ENCODE peak calls at places on chromosomes 6 and 20, in four cellular contexts. N is MM.1S, Q is left ventricle myocardium inferior, F is fibroblast of lung. M is an unnamed sample.

GRCh38 chr6:3517350-3517749 is 60.5 kb upstream of the SLC22A23 start:
- DNase-seq in Q (no peak), F (peak; percentile 93), N (no peak), M (no peak)

GRCh38 chr20:49345538-49345937 is 67.7 kb upstream of the ZNFX1 start:
- DNase-seq in F (peak; percentile 18), Q (peak; percentile 37), N (no peak), M (peak; percentile 37)

GRCh38 chr6:75747985-75748742 is 875 bp upstream of the MYO6 start:
- DNase-seq in Q (no peak), F (no peak), N (no peak), M (no peak)

GRCh38 chr6:63817492-63818050 is 182.0 kb downstream of the PHF3 start:
- DNase-seq in N (no peak), Q (no peak), F (no peak), M (no peak)

GRCh38 chr6:41706876-41707564 is 28.4 kb downstream of the TFEB start:
- DNase-seq in Q (no peak), F (peak; percentile 72), N (no peak), M (no peak)

GRCh38 chr6:152598858-152599537 is 38.2 kb downstream of the SYNE1 start:
- DNase-seq in N (no peak), Q (no peak), F (no peak), M (no peak)

GRCh38 chr6:132344811-132345210 is 56.5 kb downstream of the MOXD1 start:
- DNase-seq in Q (no peak), F (no peak), N (no peak), M (no peak)

GRCh38 chr6:12962995-12963394 is 246.4 kb downstream of the PHACTR1 start:
- DNase-seq in Q (no peak), F (no peak), N (no peak), M (no peak)

GRCh38 chr6:73969982-73970960 is 274.3 kb downstream of the CD109 start:
- DNase-seq in Q (no peak), F (peak; percentile 71), N (peak; percentile 28), M (no peak)

GRCh38 chr6:48069280-48069679 is 41.7 kb downstream of the PTCHD4 start:
- DNase-seq in Q (no peak), N (no peak), F (peak; percentile 31), M (no peak)

DNA sequence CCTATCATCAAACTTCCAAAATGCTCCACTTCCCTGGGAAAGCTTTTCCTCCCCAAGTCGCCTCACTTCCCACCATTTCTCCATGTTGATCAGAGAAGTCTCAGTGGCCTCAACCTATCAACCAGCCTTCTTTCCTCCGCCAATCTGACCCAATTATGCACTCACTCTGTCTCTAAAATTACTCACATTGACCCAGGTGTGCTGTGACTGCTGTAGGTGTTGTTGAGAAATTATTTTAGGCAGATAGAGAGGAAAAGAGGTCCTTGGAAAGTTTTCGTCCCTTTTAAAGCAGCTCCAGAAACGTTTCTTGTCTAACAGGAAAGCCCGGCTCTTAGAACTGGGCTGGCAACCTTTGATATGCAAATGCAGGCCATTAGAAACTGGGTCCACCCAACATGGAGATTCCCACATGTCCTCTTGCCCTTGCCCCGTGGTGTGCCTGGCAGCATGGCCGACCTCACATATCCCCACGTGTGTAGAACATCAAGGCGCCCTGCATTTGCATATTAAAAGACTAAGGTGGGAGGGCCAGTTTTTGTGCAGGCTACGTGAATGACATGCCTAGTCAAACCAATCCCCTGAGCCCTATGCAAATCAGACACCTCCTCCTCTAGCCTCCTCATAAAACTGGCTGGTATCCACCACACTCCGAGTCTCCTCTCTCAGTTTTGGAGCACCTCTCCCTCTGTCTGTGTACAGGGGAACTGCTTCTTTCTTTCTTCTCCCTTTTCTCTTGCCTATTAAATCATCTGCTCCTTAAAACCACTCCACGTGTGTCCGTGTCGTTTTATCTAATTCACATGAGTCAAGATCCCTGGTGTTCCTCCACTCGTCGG is 12.9 kb downstream of the IPCEF1 start:
- DNase-seq in Q (no peak), F (peak; percentile 28), N (no peak), M (no peak)
- TF ChIP-seq CTCF in Q (peak; percentile 47), F (peak; percentile 47), N (no peak), M (no peak)

GRCh38 chr6:54992789-54993188 is 146.2 kb downstream of the FAM83B start:
- DNase-seq in F (no peak), N (peak; percentile 61), Q (no peak), M (no peak)
- TF ChIP-seq CTCF in F (no peak), N (peak; percentile 78), Q (no peak), M (no peak)

GRCh38 chr20:59042151-59042795 is at the start of gene PRELID3B:
- DNase-seq in N (no peak), Q (peak; percentile 36), F (peak; percentile 20), M (no peak)
- TF ChIP-seq CTCF in N (no peak), Q (no peak), F (no peak), M (no peak)

DNA sequence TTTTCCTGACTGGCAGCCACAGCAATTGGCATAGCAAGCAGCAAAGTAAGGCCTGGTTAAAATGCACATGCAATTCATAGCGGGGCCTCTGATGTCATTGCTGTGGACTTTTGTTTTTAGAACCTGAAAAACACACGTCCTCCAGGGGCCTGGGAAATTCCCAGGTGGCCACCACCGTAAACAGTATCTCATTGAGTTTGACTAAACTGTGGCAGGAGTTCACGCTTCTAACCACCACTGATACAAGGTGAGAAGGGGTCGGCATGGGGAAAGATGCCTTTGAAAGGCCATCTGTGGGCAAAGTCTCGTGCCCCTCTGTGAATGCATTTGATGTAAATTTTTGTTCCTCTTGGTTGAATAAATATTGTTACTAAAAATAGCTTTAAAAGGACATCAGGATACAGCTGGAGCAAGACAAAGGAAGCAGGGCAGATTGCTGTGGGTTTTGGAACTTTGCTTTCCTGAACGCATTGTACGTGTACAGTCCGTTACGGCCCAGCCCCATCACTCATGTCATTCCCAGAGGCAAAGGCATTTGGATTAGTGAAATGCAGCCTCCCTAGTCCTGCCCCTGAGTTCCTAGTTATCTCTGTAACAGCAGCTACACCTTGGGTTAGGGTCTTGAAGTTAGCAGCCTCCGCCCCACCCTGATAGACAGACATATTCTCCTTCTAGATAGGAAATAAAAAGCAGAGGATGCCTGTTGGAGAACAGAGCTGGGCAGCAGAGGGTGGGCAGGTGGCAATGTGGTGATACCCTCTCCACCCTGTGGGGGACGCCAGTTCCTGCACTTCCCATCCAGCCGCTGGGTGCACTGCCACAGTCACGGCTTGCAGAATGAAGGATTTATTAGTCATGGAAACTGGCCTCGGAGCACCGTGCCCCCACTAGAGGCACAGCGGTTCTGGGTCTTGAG is 80.3 kb downstream of the ZDHHC14 start:
- DNase-seq in F (no peak), N (no peak), Q (no peak), M (no peak)
- TF ChIP-seq CTCF in F (no peak), N (no peak), Q (no peak), M (no peak)

GRCh38 chr20:53208110-53208908 is 236.2 kb downstream of the TSHZ2 start:
- DNase-seq in N (no peak), F (no peak), Q (no peak), M (no peak)
- TF ChIP-seq CTCF in N (peak; percentile 24), F (no peak), Q (no peak), M (no peak)

GRCh38 chr6:167947716-167948115 is 49.8 kb upstream of the KIF25 start:
- DNase-seq in N (no peak), Q (no peak), F (no peak), M (no peak)
- TF ChIP-seq CTCF in N (no peak), Q (no peak), F (no peak), M (no peak)

GRCh38 chr6:122789862-122790739 is 1.0 kb downstream of the SMPDL3A start:
- DNase-seq in N (peak; percentile 41), F (peak; percentile 38), Q (peak; percentile 20), M (no peak)

GRCh38 chr6:122792796-122793195 is 3.7 kb downstream of the SMPDL3A start:
- DNase-seq in F (no peak), N (no peak), Q (no peak), M (no peak)

GRCh38 chr6:122788663-122789062 is 395 bp upstream of the SMPDL3A start:
- DNase-seq in N (no peak), F (no peak), Q (no peak), M (no peak)

GRCh38 chr6:122789078-122789861 is at the start of gene SMPDL3A:
- DNase-seq in Q (peak; percentile 70), F (peak; percentile 96), N (peak; percentile 62), M (peak; percentile 24)

GRCh38 chr6:122790740-122791679 is 2.0 kb downstream of the SMPDL3A start:
- DNase-seq in Q (no peak), N (peak; percentile 35), F (peak; percentile 68), M (no peak)
- TF ChIP-seq CTCF in Q (no peak), N (no peak), F (no peak), M (no peak)

M was measured in omental fat pad.